ENCODE peak calls at places on chromosome 6, in four cellular contexts. S, Z, Y and B are unnamed samples.

GRCh38 chr6:132907231-132907630 is 92.9 kb downstream of the RPS12 start:
- DNase-seq in Y (no peak), S (no peak), Z (no peak), B (peak; percentile 30)

GRCh38 chr6:38814761-38815160 is 99.7 kb downstream of the DNAH8 start:
- DNase-seq in Y (no peak), S (no peak), Z (no peak), B (no peak)

GRCh38 chr6:40733770-40734396 is 146.7 kb upstream of the LRFN2 start:
- DNase-seq in Y (no peak), S (no peak), Z (no peak), B (no peak)

GRCh38 chr6:128368213-128369000 is 152.0 kb downstream of the PTPRK start:
- DNase-seq in S (no peak), Z (no peak), Y (no peak), B (peak; percentile 81)

GRCh38 chr6:3868544-3868943 is 19.4 kb downstream of the FAM50B start:
- DNase-seq in S (no peak), Z (no peak), Y (no peak), B (no peak)

GRCh38 chr6:156851447-156851846 is 74.3 kb downstream of the ARID1B start:
- DNase-seq in S (no peak), Z (no peak), Y (no peak), B (no peak)

GRCh38 chr6:162637317-162637716 is 90.2 kb downstream of the PRKN start:
- DNase-seq in Z (no peak), Y (no peak), S (no peak), B (no peak)

GRCh38 chr6:90610671-90611542 is 24.0 kb upstream of the MAP3K7 start:
- DNase-seq in Z (peak; percentile 21), S (peak; percentile 32), Y (peak; percentile 61), B (no peak)

GRCh38 chr6:107689881-107690545 is 134.1 kb downstream of the SCML4 start:
- DNase-seq in Z (no peak), Y (no peak), S (no peak), B (no peak)

GRCh38 chr6:1131285-1132079 is 180.4 kb upstream of the FOXQ1 start:
- DNase-seq in Y (no peak), S (no peak), Z (no peak), B (peak; percentile 60)